ENCODE peak calls at places on chromosomes 6 and 20, in seven cellular contexts. H, K, I, W, S, L and J are unnamed samples.

GRCh38 chr20:9036593-9036992 is 32.3 kb upstream of the PLCB4 start:
- DNase-seq in H (no peak), K (no peak), I (no peak), W (no peak), S (no peak), L (no peak), J (no peak)

GRCh38 chr6:6882593-6882992 is 225.2 kb upstream of the RREB1 start:
- DNase-seq in H (no peak), K (no peak), I (no peak), W (no peak), S (no peak), L (no peak), J (no peak)

GRCh38 chr6:17714879-17715860 is 8.4 kb upstream of the NUP153 start:
- DNase-seq in H (no peak), K (no peak), I (no peak), W (peak), S (no peak), L (no peak), J (no peak)

GRCh38 chr20:62141397-62142251 is 1.6 kb downstream of the PSMA7 start:
- DNase-seq in H (peak), K (no peak), I (no peak), W (no peak), S (no peak), L (no peak), J (no peak)

GRCh38 chr6:35343092-35343834 is 905 bp downstream of the PPARD start:
- DNase-seq in H (peak), K (peak), I (peak), W (no peak), S (no peak), L (peak), J (peak)

GRCh38 chr6:144353871-144354314 is 68.8 kb downstream of the UTRN start:
- DNase-seq in H (no peak), K (no peak), I (no peak), W (no peak), S (no peak), L (no peak), J (no peak)

GRCh38 chr6:4910060-4910746 is 93.6 kb downstream of the RPP40 start:
- DNase-seq in H (no peak), K (no peak), I (no peak), W (no peak), S (no peak), L (no peak), J (no peak)

GRCh38 chr20:56957737-56958553 is 308.5 kb downstream of the BMP7 start:
- DNase-seq in H (no peak), K (no peak), I (no peak), W (no peak), S (no peak), L (no peak), J (no peak)

GRCh38 chr6:16698988-16699868 is 62.0 kb downstream of the ATXN1 start:
- DNase-seq in H (no peak), K (no peak), I (no peak), W (no peak), S (no peak), L (no peak), J (no peak)

GRCh38 chr6:88867841-88868558 is 95.4 kb downstream of the RNGTT start:
- DNase-seq in H (no peak), K (no peak), I (no peak), W (no peak), S (no peak), L (no peak), J (no peak)

GRCh38 chr6:145252737-145253136 is 482.6 kb downstream of the EPM2A start:
- DNase-seq in H (no peak), K (no peak), I (no peak), W (no peak), S (no peak), L (no peak), J (no peak)

GRCh38 chr20:38123021-38123587 is 42.0 kb downstream of the TGM2 start:
- DNase-seq in H (peak), K (no peak), I (no peak), W (no peak), S (no peak), L (no peak), J (peak)

GRCh38 chr6:31701666-31702420 is 1.3 kb downstream of the ABHD16A start:
- DNase-seq in H (no peak), K (no peak), I (peak), W (no peak), S (no peak), L (peak), J (no peak)

GRCh38 chr6:108203189-108204119 is 37.6 kb downstream of the NR2E1 start:
- DNase-seq in H (no peak), K (no peak), I (no peak), W (no peak), S (no peak), L (no peak), J (no peak)

GRCh38 chr20:46967647-46968046 is 73.0 kb downstream of the EYA2 start:
- DNase-seq in H (no peak), K (no peak), I (no peak), W (no peak), S (no peak), L (no peak), J (no peak)

GRCh38 chr20:19813839-19814238 is 55.8 kb downstream of the RIN2 start:
- DNase-seq in H (no peak), K (no peak), I (no peak), W (no peak), S (no peak), L (no peak), J (no peak)

GRCh38 chr6:89375427-89375868 is 22.9 kb upstream of the UBE2J1 start:
- DNase-seq in H (peak), K (no peak), I (peak), W (no peak), S (peak), L (peak), J (no peak)

GRCh38 chr20:50366270-50367103 is 143.7 kb upstream of the PTPN1 start:
- DNase-seq in H (peak), K (peak), I (peak), W (no peak), S (no peak), L (no peak), J (no peak)

GRCh38 chr6:33716890-33717632 is 5.6 kb upstream of the UQCC2 start:
- DNase-seq in H (no peak), K (no peak), I (no peak), W (no peak), S (no peak), L (no peak), J (no peak)

GRCh38 chr20:63183422-63184146 is 32.3 kb downstream of the YTHDF1 start:
- DNase-seq in H (peak), K (peak), I (no peak), W (no peak), S (peak), L (no peak), J (no peak)

GRCh38 chr6:12580296-12580695 is 136.3 kb upstream of the PHACTR1 start:
- DNase-seq in H (no peak), K (no peak), I (no peak), W (no peak), S (no peak), L (no peak), J (no peak)

GRCh38 chr20:60258255-60258863 is 300.1 kb downstream of the CDH26 start:
- DNase-seq in H (no peak), K (no peak), I (no peak), W (no peak), S (no peak), L (no peak), J (no peak)

GRCh38 chr20:58893355-58894151 is 41.0 kb downstream of the GNAS start:
- DNase-seq in H (no peak), K (no peak), I (no peak), W (no peak), S (no peak), L (no peak), J (no peak)

GRCh38 chr6:42505377-42505702 is 53.6 kb upstream of the TRERF1 start:
- DNase-seq in H (no peak), K (no peak), I (no peak), W (peak), S (no peak), L (no peak), J (no peak)

GRCh38 chr6:121042766-121043165 is 291.5 kb downstream of the TBC1D32 start:
- DNase-seq in H (no peak), K (no peak), I (no peak), W (no peak), S (no peak), L (no peak), J (no peak)

GRCh38 chr6:57072108-57072507 is 17.9 kb upstream of the ZNF451 start:
- DNase-seq in H (no peak), K (no peak), I (no peak), W (no peak), S (no peak), L (no peak), J (no peak)

GRCh38 chr20:35661013-35661412 is 3.7 kb downstream of the CPNE1 start:
- DNase-seq in H (no peak), K (no peak), I (no peak), W (no peak), S (no peak), L (no peak), J (no peak)

GRCh38 chr20:59438201-59438600 is 137.8 kb downstream of the EDN3 start:
- DNase-seq in H (no peak), K (no peak), I (no peak), W (no peak), S (no peak), L (no peak), J (no peak)

GRCh38 chr6:108666656-108667260 is 106.0 kb downstream of the FOXO3 start:
- DNase-seq in H (no peak), K (no peak), I (no peak), W (no peak), S (no peak), L (no peak), J (no peak)

GRCh38 chr6:116564921-116565872 is 6.1 kb upstream of the RWDD1 start:
- DNase-seq in H (no peak), K (no peak), I (peak), W (no peak), S (no peak), L (peak), J (no peak)

GRCh38 chr6:161353208-161353613 is 79.3 kb upstream of the AGPAT4 start:
- DNase-seq in H (no peak), K (no peak), I (no peak), W (no peak), S (no peak), L (no peak), J (no peak)

GRCh38 chr20:52011093-52011492 is 180.5 kb downstream of the ZFP64 start:
- DNase-seq in H (no peak), K (no peak), I (no peak), W (no peak), S (no peak), L (no peak), J (no peak)

GRCh38 chr6:41598670-41599014 is 39.6 kb upstream of the MDFI start:
- DNase-seq in H (no peak), K (no peak), I (no peak), W (no peak), S (no peak), L (no peak), J (peak)

GRCh38 chr6:108714774-108715414 is 133.3 kb upstream of the ARMC2 start:
- DNase-seq in H (no peak), K (no peak), I (no peak), W (no peak), S (no peak), L (no peak), J (no peak)

GRCh38 chr6:154996841-154997311 is 1.8 kb downstream of the TIAM2 start:
- DNase-seq in H (no peak), K (no peak), I (no peak), W (no peak), S (no peak), L (no peak), J (no peak)

GRCh38 chr6:147078106-147078505 is 126.1 kb upstream of the STXBP5 start:
- DNase-seq in H (no peak), K (no peak), I (no peak), W (no peak), S (no peak), L (no peak), J (no peak)

GRCh38 chr6:166803455-166803854 is 152.9 kb downstream of the RNASET2 start:
- DNase-seq in H (no peak), K (no peak), I (no peak), W (no peak), S (no peak), L (no peak), J (no peak)

GRCh38 chr20:25286917-25287316 is 39.0 kb downstream of the PYGB start:
- DNase-seq in H (peak), K (no peak), I (peak), W (no peak), S (no peak), L (peak), J (peak)

GRCh38 chr6:21598662-21599061 is 5.1 kb downstream of the SOX4 start:
- DNase-seq in H (no peak), K (no peak), I (no peak), W (no peak), S (no peak), L (no peak), J (no peak)

GRCh38 chr20:17281478-17281877 is 54.6 kb downstream of the PCSK2 start:
- DNase-seq in H (peak), K (no peak), I (no peak), W (no peak), S (no peak), L (no peak), J (no peak)

DNA sequence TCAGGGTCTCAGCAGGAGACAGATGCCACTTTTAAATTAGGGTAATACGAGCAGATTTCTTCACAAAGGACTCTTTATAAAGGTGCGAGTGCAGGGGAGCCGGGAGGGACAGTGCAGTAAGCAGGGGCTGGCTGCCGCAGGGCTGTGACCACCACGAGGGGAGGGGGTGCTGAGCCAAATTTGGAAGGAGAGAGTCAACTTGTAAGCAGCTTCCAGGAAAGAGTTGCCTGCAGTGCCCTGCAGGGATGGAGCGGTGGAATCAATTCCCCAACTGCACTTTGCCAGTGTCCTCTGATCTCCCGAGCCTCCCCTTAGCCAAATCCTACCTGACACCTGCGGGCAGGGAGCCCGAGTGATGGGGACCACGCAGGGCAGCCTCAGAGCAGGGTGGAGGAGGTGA is 13.9 kb upstream of the CCDC167 start:
- DNase-seq in H (no peak), K (no peak), I (no peak), W (no peak), S (no peak), L (no peak), J (no peak)
- H3K4me3 ChIP-seq in H (no peak), K (no peak), I (no peak), W (no peak), S (no peak), L (no peak), J (no peak)

GRCh38 chr6:135251416-135251815 is 70.3 kb downstream of the MYB start:
- DNase-seq in H (no peak), K (no peak), I (no peak), W (no peak), S (no peak), L (no peak), J (no peak)

GRCh38 chr6:135250751-135251356 is 69.7 kb downstream of the MYB start:
- DNase-seq in H (no peak), K (no peak), I (no peak), W (no peak), S (no peak), L (no peak), J (no peak)

GRCh38 chr6:135254471-135254870 is 73.4 kb downstream of the MYB start:
- DNase-seq in H (no peak), K (no peak), I (no peak), W (no peak), S (no peak), L (no peak), J (no peak)

GRCh38 chr6:135250234-135250633 is 69.1 kb downstream of the MYB start:
- DNase-seq in H (no peak), K (no peak), I (no peak), W (no peak), S (no peak), L (no peak), J (no peak)

DNA sequence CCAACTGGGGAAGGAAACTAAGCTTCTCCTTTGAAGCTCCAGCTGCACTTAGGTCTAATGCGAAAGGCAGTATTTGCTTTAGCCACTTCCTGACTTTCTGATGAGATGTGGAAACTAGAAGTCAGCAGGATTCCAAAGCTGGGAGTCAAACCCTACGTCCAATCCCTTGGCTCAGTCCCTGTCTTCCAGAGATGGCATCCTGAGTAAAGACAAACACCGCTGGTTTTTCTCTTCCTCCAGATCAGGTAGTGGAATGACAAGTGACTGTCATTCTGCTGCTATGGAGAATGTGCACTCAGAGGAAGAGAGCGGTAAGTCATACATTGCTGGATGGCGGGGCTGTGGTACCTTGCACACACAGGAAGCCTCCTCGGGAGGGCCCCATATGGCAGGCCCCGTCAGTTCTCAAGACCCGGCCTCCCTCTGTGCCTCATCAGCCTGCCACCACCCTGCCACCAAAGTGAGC is 70.9 kb downstream of the MYB start:
- DNase-seq in H (no peak), K (no peak), I (no peak), W (peak), S (no peak), L (no peak), J (no peak)
- H3K4me3 ChIP-seq in H (no peak), K (no peak), I (no peak), W (no peak), S (no peak), L (no peak), J (no peak)

GRCh38 chr6:1082040-1082935 is 229.6 kb upstream of the FOXQ1 start:
- DNase-seq in H (no peak), K (no peak), I (no peak), W (peak), S (no peak), L (no peak), J (no peak)
- H3K4me3 ChIP-seq in H (no peak), K (no peak), I (no peak), W (no peak), S (no peak), L (no peak), J (no peak)

GRCh38 chr6:167827588-167828324 is 1.0 kb downstream of the AFDN start:
- DNase-seq in H (peak), K (peak), I (peak), W (no peak), S (peak), L (peak), J (peak)

GRCh38 chr6:167826230-167827061 is at the start of gene AFDN:
- DNase-seq in H (peak), K (peak), I (peak), W (no peak), S (peak), L (peak), J (peak)

GRCh38 chr6:167829513-167829912 is 2.8 kb downstream of the AFDN start:
- DNase-seq in H (no peak), K (no peak), I (no peak), W (no peak), S (no peak), L (no peak), J (no peak)

GRCh38 chr6:167827062-167827587 is 414 bp downstream of the AFDN start:
- DNase-seq in H (peak), K (no peak), I (peak), W (no peak), S (peak), L (peak), J (peak)

DNA sequence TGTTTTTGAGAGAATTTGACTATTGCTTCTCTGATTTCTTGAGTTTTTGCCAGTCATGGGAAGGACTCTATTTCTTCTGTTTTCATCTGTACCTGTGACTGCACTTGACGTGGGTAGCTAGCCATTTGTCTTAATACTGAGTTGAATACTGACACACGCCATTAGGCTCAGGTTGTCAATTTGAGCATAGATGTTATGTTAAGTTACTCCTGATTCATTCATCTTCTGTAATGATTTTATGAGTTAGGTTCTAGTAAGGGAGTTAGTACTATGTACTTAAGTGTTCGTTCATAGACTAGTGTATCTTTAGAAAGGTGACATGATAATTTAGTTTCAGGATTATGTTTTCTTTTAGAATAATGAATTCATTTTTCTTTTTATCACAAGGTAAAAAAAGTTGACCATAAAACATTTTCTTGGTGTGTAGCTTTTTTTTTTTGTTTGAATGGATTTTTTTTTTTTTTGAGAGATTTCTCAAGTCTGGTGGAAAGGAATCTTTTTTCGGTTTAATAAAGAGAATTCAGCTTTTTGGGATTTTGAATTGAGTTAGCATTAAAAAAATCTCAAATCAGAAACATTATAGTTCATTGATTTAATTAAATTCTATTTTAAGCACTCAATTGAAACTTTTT is 1.7 kb downstream of the AFDN start:
- DNase-seq in H (no peak), K (no peak), I (no peak), W (no peak), S (no peak), L (no peak), J (no peak)
- H3K4me3 ChIP-seq in H (no peak), K (peak), I (peak), W (no peak), S (no peak), L (peak), J (peak)